ENCODE peak calls at places on chromosomes 13 and 19, in six cellular contexts. I, Y, E, P, D and X are unnamed samples.

GRCh38 chr13:84400711-84401110 is 518.4 kb upstream of the SLITRK1 start:
- DNase-seq in Y (no peak), E (no peak), D (no peak), I (peak; percentile 76), P (peak; percentile 73), X (peak; percentile 76)

GRCh38 chr19:7477758-7478157 is 11.1 kb downstream of the PEX11G start:
- DNase-seq in D (no peak), E (no peak), P (no peak), I (no peak), Y (no peak), X (no peak)

GRCh38 chr13:106314417-106314816 is 221.0 kb downstream of the EFNB2 start:
- DNase-seq in E (no peak), Y (no peak), D (no peak), P (no peak), I (no peak), X (no peak)

GRCh38 chr19:43759515-43759914 is 4.8 kb upstream of the SMG9 start:
- DNase-seq in P (no peak), E (no peak), Y (no peak), D (no peak), I (peak; percentile 75), X (peak; percentile 85)

GRCh38 chr13:49838989-49839388 is 46.5 kb upstream of the KPNA3 start:
- DNase-seq in D (no peak), I (no peak), P (no peak), E (no peak), Y (no peak), X (no peak)

GRCh38 chr19:5805465-5806132 is 732 bp downstream of the NRTN start:
- DNase-seq in I (peak; percentile 55), E (no peak), Y (peak; percentile 62), P (no peak), D (peak; percentile 43), X (no peak)

GRCh38 chr13:26037302-26037701 is 14.5 kb downstream of the SHISA2 start:
- DNase-seq in P (no peak), D (no peak), Y (no peak), E (peak; percentile 69), I (peak; percentile 48), X (no peak)

GRCh38 chr19:798415-799075 is 1.3 kb downstream of the PTBP1 start:
- DNase-seq in I (no peak), Y (no peak), P (no peak), E (no peak), D (no peak), X (no peak)

GRCh38 chr19:55619264-55619663 is 5.1 kb downstream of the ZNF784 start:
- DNase-seq in I (peak; percentile 45), P (no peak), Y (no peak), E (no peak), D (no peak), X (no peak)

GRCh38 chr13:36430247-36431203 is 1.8 kb upstream of the CCNA1 start:
- DNase-seq in D (no peak), I (peak; percentile 23), E (no peak), P (no peak), Y (no peak), X (no peak)